ENCODE peak calls at places on chromosomes 6 and 20, in four cellular contexts. R is T-helper 1 cell, E is H7, Q is fibroblast of lung. C is an unnamed sample.

GRCh38 chr6:39999006-39999867 is 65.0 kb upstream of the MOCS1 start:
- DNase-seq in R (no peak), E (no peak), Q (no peak), C (no peak)

GRCh38 chr6:129516005-129516404 is 194.0 kb downstream of the ARHGAP18 start:
- DNase-seq in Q (peak), E (no peak), R (no peak), C (no peak)

GRCh38 chr6:25193865-25194679 is 85.1 kb upstream of the CARMIL1 start:
- DNase-seq in E (no peak), R (no peak), Q (peak), C (no peak)

GRCh38 chr6:36852481-36853147 is 13.4 kb upstream of the CPNE5 start:
- DNase-seq in E (no peak), R (no peak), Q (peak), C (peak)

GRCh38 chr6:111781055-111781708 is 92.1 kb downstream of the FYN start:
- DNase-seq in Q (peak), E (no peak), R (no peak), C (no peak)

GRCh38 chr20:14523090-14523489 is 185.7 kb upstream of the FLRT3 start:
- DNase-seq in R (no peak), E (no peak), Q (no peak), C (no peak)

GRCh38 chr6:20255428-20255827 is 43.2 kb upstream of the MBOAT1 start:
- DNase-seq in E (no peak), R (no peak), Q (no peak), C (no peak)

GRCh38 chr6:79463721-79464120 is 73.5 kb downstream of the LCA5 start:
- DNase-seq in Q (peak), R (no peak), E (peak), C (no peak)

GRCh38 chr20:4082406-4083102 is 67.2 kb upstream of the RNF24 start:
- DNase-seq in E (peak), Q (peak), R (peak), C (peak)

GRCh38 chr6:86744048-86744447 is 193.3 kb upstream of the HTR1E start:
- DNase-seq in E (no peak), Q (no peak), R (no peak), C (no peak)

GRCh38 chr6:14129572-14129971 is 12.0 kb downstream of the CD83 start:
- DNase-seq in R (no peak), Q (peak), E (peak), C (peak)

GRCh38 chr6:64680446-64680845 is 1026.6 kb downstream of the EYS start:
- DNase-seq in Q (peak), E (no peak), R (no peak), C (no peak)

GRCh38 chr6:49849121-49849907 is 17.0 kb downstream of the CRISP1 start:
- DNase-seq in R (no peak), E (no peak), Q (peak), C (peak)

GRCh38 chr6:1388081-1388926 is 1.1 kb upstream of the FOXF2 start:
- DNase-seq in Q (no peak), E (peak), R (no peak), C (no peak)

GRCh38 chr6:142612956-142613355 is 311.1 kb downstream of the ADGRG6 start:
- DNase-seq in E (no peak), R (no peak), Q (no peak), C (no peak)

GRCh38 chr20:59955131-59955796 is 3.0 kb upstream of the CDH26 start:
- DNase-seq in Q (no peak), E (no peak), R (no peak), C (no peak)

GRCh38 chr6:147043994-147044477 is 160.2 kb upstream of the STXBP5 start:
- DNase-seq in E (no peak), R (no peak), Q (peak), C (no peak)

GRCh38 chr6:3164388-3164787 is 7.0 kb upstream of the TUBB2A start:
- DNase-seq in Q (no peak), R (no peak), E (no peak), C (no peak)

GRCh38 chr6:33404884-33405283 is 5.9 kb upstream of the PHF1 start:
- DNase-seq in Q (no peak), E (no peak), R (no peak), C (no peak)

GRCh38 chr20:57315083-57315963 is 14.3 kb upstream of the SPO11 start:
- DNase-seq in Q (no peak), R (no peak), E (no peak), C (no peak)

GRCh38 chr6:37578104-37578503 is 78.4 kb upstream of the CCDC167 start:
- DNase-seq in R (no peak), Q (no peak), E (no peak), C (no peak)

GRCh38 chr20:49846206-49846807 is 33.7 kb downstream of the SLC9A8 start:
- DNase-seq in Q (peak), E (peak), R (peak), C (peak)

GRCh38 chr20:63100926-63101699 is 94.3 kb upstream of the BHLHE23 start:
- DNase-seq in Q (no peak), R (no peak), E (peak), C (no peak)

C was measured in stromal cell of bone marrow.